ENCODE peak calls at places on chromosomes 5 and 9, in seven cellular contexts. Z is DMS153; E is NCI-H2107; F is SHP77; K is GM23248; J is activated naive CD4-positive, alpha-beta T cell; I is NCI-H1694 treated with DMSO at 0.1 percent for 48 hours. O is an unnamed sample.

GRCh38 chr9:70421272-70422180 is 7.1 kb upstream of the KLF9 start:
- DNase-seq in F (no peak), J (no peak), I (no peak), Z (no peak), K (peak), E (peak), O (peak)

GRCh38 chr5:108867661-108868060 is 120.0 kb downstream of the FER start:
- DNase-seq in K (no peak), F (no peak), I (no peak), J (no peak), E (no peak), Z (no peak), O (no peak)

GRCh38 chr9:131636593-131636992 is 91.3 kb downstream of the PRRT1B start:
- DNase-seq in J (no peak), F (no peak), I (no peak), Z (no peak), E (no peak), K (no peak), O (no peak)

GRCh38 chr5:40985501-40985900 is 76.2 kb downstream of the C7 start:
- DNase-seq in F (no peak), I (no peak), Z (no peak), K (no peak), J (no peak), E (no peak), O (no peak)

GRCh38 chr5:55577353-55578060 is 42.7 kb upstream of the PLPP1 start:
- DNase-seq in Z (no peak), F (no peak), K (peak), E (no peak), I (peak), J (no peak), O (no peak)

GRCh38 chr5:136089804-136090203 is 42.8 kb upstream of the SMAD5 start:
- DNase-seq in F (no peak), J (no peak), I (no peak), K (no peak), E (no peak), Z (peak), O (no peak)

GRCh38 chr5:154118832-154119442 is 71.6 kb upstream of the GALNT10 start:
- DNase-seq in F (no peak), I (no peak), K (peak), Z (peak), J (no peak), E (no peak), O (peak)

GRCh38 chr5:140106101-140106500 is 7.8 kb upstream of the PURA start:
- DNase-seq in Z (no peak), K (peak), I (no peak), F (no peak), J (no peak), E (no peak), O (no peak)

GRCh38 chr5:172692981-172693380 is 51.9 kb downstream of the NEURL1B start:
- DNase-seq in E (no peak), Z (no peak), J (no peak), I (no peak), K (no peak), F (no peak), O (no peak)

GRCh38 chr9:5832093-5832542 is 799 bp downstream of the ERMP1 start:
- DNase-seq in K (peak), I (no peak), F (no peak), E (no peak), J (peak), Z (no peak), O (no peak)

GRCh38 chr9:14071484-14071883 is 242.5 kb downstream of the NFIB start:
- DNase-seq in J (no peak), E (no peak), I (no peak), K (no peak), Z (no peak), F (no peak), O (no peak)

GRCh38 chr9:80605129-80605528 is 1033.4 kb downstream of the TLE4 start:
- DNase-seq in Z (peak), F (no peak), I (peak), J (no peak), E (no peak), K (peak), O (peak)

GRCh38 chr5:90558344-90559192 is at the start of gene ADGRV1:
- DNase-seq in J (no peak), F (peak), I (no peak), K (peak), Z (peak), E (peak), O (peak)

GRCh38 chr5:93092349-93093105 is 488.5 kb downstream of the NR2F1-AS1 start:
- DNase-seq in I (no peak), Z (no peak), J (no peak), E (no peak), K (peak), F (no peak), O (peak)

GRCh38 chr5:40648150-40648549 is 31.6 kb upstream of the PTGER4 start:
- DNase-seq in Z (no peak), F (no peak), E (no peak), K (no peak), I (no peak), J (no peak), O (no peak)

GRCh38 chr5:445591-445990 is 2.6 kb downstream of the EXOC3 start:
- DNase-seq in F (no peak), E (no peak), Z (no peak), I (no peak), K (no peak), J (no peak), O (no peak)

GRCh38 chr9:79301549-79301948 is 270.2 kb upstream of the TLE4 start:
- DNase-seq in K (no peak), Z (no peak), I (no peak), J (no peak), F (no peak), E (no peak), O (no peak)

GRCh38 chr5:148820778-148821395 is 5.5 kb upstream of the ADRB2 start:
- DNase-seq in K (peak), E (no peak), J (no peak), Z (no peak), F (peak), I (peak), O (peak)

GRCh38 chr5:53874409-53874808 is 314.0 kb downstream of the NDUFS4 start:
- DNase-seq in I (no peak), K (peak), F (no peak), Z (no peak), J (no peak), E (no peak), O (peak)

GRCh38 chr5:37869221-37869620 is 29.4 kb upstream of the GDNF start:
- DNase-seq in E (no peak), I (no peak), Z (no peak), K (peak), F (no peak), J (no peak), O (peak)

GRCh38 chr9:75599249-75599648 is 291.2 kb upstream of the PCSK5 start:
- DNase-seq in E (no peak), J (no peak), K (no peak), I (no peak), Z (no peak), F (no peak), O (no peak)

GRCh38 chr9:110939573-110939972 is 98.7 kb downstream of the LPAR1 start:
- DNase-seq in I (no peak), J (no peak), F (no peak), Z (no peak), K (peak), E (no peak), O (no peak)

GRCh38 chr5:134515801-134516200 is 9.7 kb upstream of the JADE2 start:
- DNase-seq in I (no peak), J (no peak), E (no peak), K (no peak), F (no peak), Z (no peak), O (no peak)

O was measured in EL.